ENCODE peak calls at places on chromosomes 4 and X, in six cellular contexts. L is omental fat pad; F is H9; U is activated CD8-positive, alpha-beta T cell treated with anti-CD3 and anti-CD28 coated beads for 36 hours; H is dorsolateral prefrontal cortex; P is Caco-2. S is an unnamed sample.

GRCh38 chrX:129600981-129601424 is 53.8 kb downstream of the APLN start:
- DNase-seq in L (no peak), H (peak; percentile 30), F (no peak), P (no peak), U (peak; percentile 30), S (no peak)

GRCh38 chr4:173325007-173325736 is 9.0 kb downstream of the HMGB2 start:
- DNase-seq in F (no peak), P (no peak), H (no peak), L (no peak), U (no peak), S (no peak)

GRCh38 chr4:67035501-67035900 is 509.8 kb downstream of the CENPC start:
- DNase-seq in P (no peak), F (no peak), H (no peak), L (no peak), U (no peak), S (no peak)

GRCh38 chr4:88674989-88675388 is 22.6 kb downstream of the NAP1L5 start:
- DNase-seq in F (no peak), U (no peak), L (no peak), H (no peak), P (no peak), S (no peak)

GRCh38 chrX:25432396-25432795 is 416.6 kb upstream of the ARX start:
- DNase-seq in F (no peak), L (no peak), H (no peak), P (no peak), U (no peak), S (no peak)

GRCh38 chr4:126451237-126451885 is 1136.6 kb downstream of the FAT4 start:
- DNase-seq in H (no peak), U (no peak), L (no peak), F (no peak), P (no peak), S (no peak)

GRCh38 chr4:76803522-76803921 is 94.4 kb downstream of the SOWAHB start:
- DNase-seq in U (no peak), F (no peak), P (no peak), L (no peak), H (no peak), S (no peak)

GRCh38 chrX:81308086-81308852 is 106.4 kb downstream of the SH3BGRL start:
- DNase-seq in H (no peak), P (no peak), L (no peak), U (no peak), F (no peak), S (no peak)

GRCh38 chr4:100188829-100189228 is 1.4 kb downstream of the DDIT4L start:
- DNase-seq in U (peak; percentile 20), P (no peak), H (no peak), F (no peak), L (no peak), S (no peak)

GRCh38 chr4:39976945-39977488 is 694 bp downstream of the PDS5A start:
- DNase-seq in H (peak; percentile 35), F (peak; percentile 33), L (no peak), P (no peak), U (peak; percentile 59), S (peak; percentile 84)

GRCh38 chr4:16011173-16011572 is 48.2 kb upstream of the FGFBP2 start:
- DNase-seq in U (no peak), F (no peak), P (no peak), H (no peak), L (no peak), S (no peak)

GRCh38 chrX:68443155-68443868 is 10.0 kb upstream of the OPHN1 start:
- DNase-seq in P (no peak), U (peak; percentile 36), F (no peak), H (no peak), L (no peak), S (no peak)

GRCh38 chr4:123889376-123889945 is 492.9 kb downstream of the SPRY1 start:
- DNase-seq in P (no peak), H (no peak), F (no peak), L (no peak), U (no peak), S (no peak)

GRCh38 chrX:40172169-40172979 is 74.6 kb upstream of the BCOR start:
- DNase-seq in U (peak; percentile 56), F (peak; percentile 50), P (no peak), L (no peak), H (no peak), S (no peak)

GRCh38 chr4:2372488-2373030 is 45.9 kb downstream of the ZFYVE28 start:
- DNase-seq in U (no peak), L (no peak), P (no peak), H (no peak), F (no peak), S (no peak)

GRCh38 chr4:119785963-119786362 is 157.4 kb upstream of the PDE5A start:
- DNase-seq in L (no peak), P (no peak), F (no peak), H (no peak), U (peak; percentile 8), S (no peak)

GRCh38 chr4:8310306-8310705 is 40.8 kb downstream of the HTRA3 start:
- DNase-seq in H (peak; percentile 11), L (no peak), F (no peak), U (no peak), P (peak; percentile 0), S (no peak)

GRCh38 chrX:106875151-106875550 is 28.0 kb downstream of the RIPPLY1 start:
- DNase-seq in F (no peak), U (no peak), P (no peak), H (no peak), L (no peak), S (no peak)

GRCh38 chr4:36243355-36244256 is 708 bp downstream of the ARAP2 start:
- DNase-seq in H (peak; percentile 39), P (peak; percentile 39), F (peak; percentile 32), L (peak; percentile 60), U (peak; percentile 71), S (peak; percentile 84)

GRCh38 chr4:27081675-27082579 is 221.3 kb downstream of the STIM2 start:
- DNase-seq in L (no peak), F (no peak), U (no peak), H (no peak), P (no peak), S (peak; percentile 60)

GRCh38 chrX:16208601-16209000 is 41.3 kb downstream of the MAGEB17 start:
- DNase-seq in L (no peak), U (no peak), F (no peak), H (no peak), P (no peak), S (no peak)

GRCh38 chrX:16213970-16214369 is 46.7 kb downstream of the MAGEB17 start:
- DNase-seq in U (no peak), P (no peak), L (no peak), H (no peak), F (no peak), S (no peak)

GRCh38 chrX:16212024-16212423 is 44.7 kb downstream of the MAGEB17 start:
- DNase-seq in L (no peak), U (no peak), F (no peak), H (no peak), P (no peak), S (no peak)

GRCh38 chrX:16215660-16216059 is 48.4 kb downstream of the MAGEB17 start:
- DNase-seq in F (no peak), U (no peak), H (no peak), L (no peak), P (no peak), S (no peak)

GRCh38 chrX:16212436-16212835 is 45.2 kb downstream of the MAGEB17 start:
- DNase-seq in H (no peak), U (peak; percentile 3), P (peak; percentile 27), L (no peak), F (peak; percentile 41), S (no peak)
- TF ChIP-seq CTCF in H (no peak), U (no peak), P (no peak), L (no peak), F (peak; percentile 71), S (peak; percentile 49)

GRCh38 chr4:174714393-174715211 is 114.4 kb downstream of the GLRA3 start:
- DNase-seq in F (peak; percentile 39), L (no peak), P (peak; percentile 50), U (peak; percentile 24), H (no peak), S (no peak)
- TF ChIP-seq CTCF in F (peak; percentile 88), L (no peak), P (peak; percentile 66), U (peak; percentile 74), H (peak; percentile 34), S (peak; percentile 60)

GRCh38 chrX:54640103-54640428 is 110.0 kb downstream of the GNL3L start:
- DNase-seq in L (no peak), H (no peak), U (no peak), P (no peak), F (no peak), S (no peak)
- TF ChIP-seq CTCF in L (no peak), H (no peak), U (no peak), P (no peak), F (peak; percentile 8), S (no peak)

DNA sequence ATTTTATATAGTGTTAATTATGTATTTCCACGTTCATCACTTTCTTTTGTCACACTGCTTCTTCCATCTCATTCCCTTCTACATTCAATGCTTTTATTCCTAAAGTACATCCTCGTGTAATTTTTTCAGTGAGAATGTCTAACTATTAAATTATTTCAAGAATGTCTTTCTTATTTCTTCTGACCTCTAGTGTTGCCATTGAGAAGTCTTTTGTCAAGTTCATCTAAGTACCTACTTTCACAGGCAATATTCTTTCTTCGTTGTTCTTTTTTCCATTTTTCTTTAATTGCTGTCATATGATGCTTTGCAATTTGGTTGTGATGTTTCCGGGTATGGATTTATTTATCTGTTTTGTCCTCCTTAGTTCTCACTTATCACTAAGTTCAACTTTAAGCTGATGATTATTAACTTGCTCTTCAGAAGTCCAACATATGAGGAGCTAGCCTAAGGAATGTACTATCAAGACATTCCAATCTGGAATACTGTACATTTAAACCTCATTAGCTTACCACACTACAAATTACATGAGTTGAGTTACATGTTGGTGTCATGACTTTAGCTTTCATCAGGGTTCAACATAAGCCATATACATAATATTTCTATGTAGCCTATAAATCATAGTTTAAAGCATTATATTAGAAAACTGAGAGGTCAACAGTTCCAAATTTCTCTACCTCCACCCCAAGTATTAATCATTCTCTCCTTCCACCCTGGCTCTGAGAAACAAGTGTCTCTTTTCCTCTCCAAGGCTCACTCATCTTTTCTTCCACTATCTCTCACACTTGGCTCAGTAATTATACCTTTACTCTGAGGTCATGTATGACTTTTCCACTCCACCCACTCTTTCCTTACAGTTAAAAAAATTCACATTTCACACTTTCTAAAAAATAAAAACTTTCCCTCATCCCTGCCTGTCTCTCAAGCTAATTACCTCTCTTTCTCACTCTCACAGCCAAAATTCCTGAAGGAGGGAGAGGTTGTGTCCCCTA is 81.5 kb downstream of the COX18 start:
- DNase-seq in P (no peak), U (no peak), H (no peak), L (no peak), F (no peak), S (no peak)
- TF ChIP-seq CTCF in P (no peak), U (no peak), H (no peak), L (no peak), F (no peak), S (peak; percentile 49)

DNA sequence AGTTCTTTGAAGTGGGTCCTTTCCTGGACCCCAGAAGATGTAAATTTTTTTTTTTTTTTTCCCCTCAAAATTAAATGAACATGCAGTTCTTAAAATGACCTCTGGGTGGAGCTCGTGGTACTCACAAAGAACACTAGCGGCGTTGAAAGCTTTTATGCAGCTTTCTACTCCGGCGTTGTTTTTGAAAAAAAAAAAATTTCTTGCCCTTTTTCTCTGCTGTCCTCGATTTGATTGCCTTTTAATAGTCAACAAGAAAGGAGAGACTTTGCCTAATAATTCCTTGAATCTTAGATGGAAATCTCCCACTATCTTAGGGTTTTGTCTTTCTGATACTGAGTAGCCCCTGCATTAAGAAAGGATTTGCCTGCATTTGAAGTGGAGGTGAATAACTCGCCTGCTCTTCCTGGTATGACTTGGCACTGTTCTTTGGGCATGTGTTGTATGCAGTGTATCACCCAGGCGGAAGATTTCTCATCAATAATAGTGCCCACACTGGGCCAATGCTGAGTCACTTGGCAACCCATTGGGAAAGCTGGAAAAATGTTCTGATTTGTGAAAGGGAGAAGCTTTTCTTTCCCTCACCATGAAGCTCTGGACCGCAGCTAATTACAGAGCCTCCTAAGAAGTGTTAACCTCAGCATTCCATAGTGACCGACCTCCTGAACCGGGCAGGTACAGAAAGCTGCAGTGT is 104.0 kb downstream of the PHEX start:
- DNase-seq in L (no peak), F (no peak), U (peak; percentile 24), P (no peak), H (no peak), S (no peak)
- TF ChIP-seq CTCF in L (no peak), F (peak; percentile 84), U (peak; percentile 65), P (peak; percentile 52), H (peak; percentile 70), S (peak; percentile 76)

S was measured in osteocyte.